ENCODE peak calls at places on chromosomes 6 and 20, in eight cellular contexts. One of them, this sample, is unnamed.

GRCh38 chr6:3722211-3722621 is 29.3 kb downstream of the PXDC1 start:
- DNase-seq in fibroblast of the conjunctiva: no peak
- DNase-seq in naive thymus-derived CD4-positive, alpha-beta T cell: no peak
- DNase-seq in T-cell: no peak
- DNase-seq in A673: no peak
- DNase-seq in B cell: no peak
- DNase-seq in endothelial cell: no peak
- DNase-seq in NCI-H1417: no peak
- DNase-seq in this sample: no peak

GRCh38 chr6:167142433-167142761 is 15.4 kb downstream of the GPR31 start:
- DNase-seq in endothelial cell: no peak
- DNase-seq in T-cell: no peak
- DNase-seq in B cell: no peak
- DNase-seq in naive thymus-derived CD4-positive, alpha-beta T cell: no peak
- DNase-seq in A673: no peak
- DNase-seq in NCI-H1417: no peak
- DNase-seq in fibroblast of the conjunctiva: no peak
- DNase-seq in this sample: no peak

GRCh38 chr6:32576261-32576660 is 13.4 kb downstream of the HLA-DRB1 start:
- DNase-seq in fibroblast of the conjunctiva: no peak
- DNase-seq in B cell: no peak
- DNase-seq in endothelial cell: no peak
- DNase-seq in A673: no peak
- DNase-seq in NCI-H1417: no peak
- DNase-seq in naive thymus-derived CD4-positive, alpha-beta T cell: no peak
- DNase-seq in T-cell: no peak
- DNase-seq in this sample: no peak

GRCh38 chr6:83592770-83593394 is 80.5 kb downstream of the PRSS35 start:
- DNase-seq in T-cell: no peak
- DNase-seq in fibroblast of the conjunctiva: no peak
- DNase-seq in A673: peak; percentile 60
- DNase-seq in B cell: no peak
- DNase-seq in endothelial cell: peak; percentile 14
- DNase-seq in naive thymus-derived CD4-positive, alpha-beta T cell: no peak
- DNase-seq in NCI-H1417: peak; percentile 5
- DNase-seq in this sample: peak; percentile 17

GRCh38 chr20:56003111-56003800 is 2.1 kb downstream of the CBLN4 start:
- DNase-seq in B cell: no peak
- DNase-seq in T-cell: no peak
- DNase-seq in endothelial cell: no peak
- DNase-seq in NCI-H1417: no peak
- DNase-seq in naive thymus-derived CD4-positive, alpha-beta T cell: no peak
- DNase-seq in A673: no peak
- DNase-seq in fibroblast of the conjunctiva: no peak
- DNase-seq in this sample: no peak

GRCh38 chr6:168122011-168122410 is 43.0 kb upstream of the FRMD1 start:
- DNase-seq in naive thymus-derived CD4-positive, alpha-beta T cell: no peak
- DNase-seq in B cell: no peak
- DNase-seq in A673: no peak
- DNase-seq in NCI-H1417: no peak
- DNase-seq in endothelial cell: no peak
- DNase-seq in T-cell: no peak
- DNase-seq in fibroblast of the conjunctiva: no peak
- DNase-seq in this sample: no peak

GRCh38 chr20:1274485-1275313 is 8.6 kb downstream of the SNPH start:
- DNase-seq in A673: peak; percentile 14
- DNase-seq in naive thymus-derived CD4-positive, alpha-beta T cell: no peak
- DNase-seq in endothelial cell: no peak
- DNase-seq in B cell: no peak
- DNase-seq in fibroblast of the conjunctiva: no peak
- DNase-seq in NCI-H1417: peak; percentile 83
- DNase-seq in T-cell: no peak
- DNase-seq in this sample: no peak

GRCh38 chr20:46621492-46621891 is 29.8 kb downstream of the SLC13A3 start:
- DNase-seq in fibroblast of the conjunctiva: peak; percentile 23
- DNase-seq in A673: peak; percentile 4
- DNase-seq in NCI-H1417: no peak
- DNase-seq in endothelial cell: no peak
- DNase-seq in naive thymus-derived CD4-positive, alpha-beta T cell: no peak
- DNase-seq in B cell: no peak
- DNase-seq in T-cell: no peak
- DNase-seq in this sample: no peak

GRCh38 chr6:63742060-63742459 is 106.5 kb downstream of the PHF3 start:
- DNase-seq in A673: no peak
- DNase-seq in T-cell: no peak
- DNase-seq in NCI-H1417: no peak
- DNase-seq in naive thymus-derived CD4-positive, alpha-beta T cell: no peak
- DNase-seq in fibroblast of the conjunctiva: no peak
- DNase-seq in endothelial cell: no peak
- DNase-seq in B cell: no peak
- DNase-seq in this sample: no peak

GRCh38 chr6:132482595-132482994 is 30.3 kb downstream of the STX7 start:
- DNase-seq in NCI-H1417: no peak
- DNase-seq in endothelial cell: no peak
- DNase-seq in fibroblast of the conjunctiva: no peak
- DNase-seq in A673: no peak
- DNase-seq in naive thymus-derived CD4-positive, alpha-beta T cell: no peak
- DNase-seq in B cell: no peak
- DNase-seq in T-cell: no peak
- DNase-seq in this sample: no peak

GRCh38 chr6:130215526-130215925 is 7.2 kb downstream of the SAMD3 start:
- DNase-seq in A673: no peak
- DNase-seq in T-cell: peak; percentile 47
- DNase-seq in NCI-H1417: no peak
- DNase-seq in B cell: no peak
- DNase-seq in endothelial cell: no peak
- DNase-seq in fibroblast of the conjunctiva: no peak
- DNase-seq in naive thymus-derived CD4-positive, alpha-beta T cell: no peak
- DNase-seq in this sample: no peak

GRCh38 chr20:42649716-42650115 is 540.0 kb downstream of the PTPRT start:
- DNase-seq in T-cell: no peak
- DNase-seq in NCI-H1417: no peak
- DNase-seq in endothelial cell: no peak
- DNase-seq in naive thymus-derived CD4-positive, alpha-beta T cell: no peak
- DNase-seq in fibroblast of the conjunctiva: no peak
- DNase-seq in B cell: no peak
- DNase-seq in A673: no peak
- DNase-seq in this sample: no peak

GRCh38 chr6:55866110-55866509 is 9.3 kb downstream of the BMP5 start:
- DNase-seq in B cell: no peak
- DNase-seq in endothelial cell: no peak
- DNase-seq in NCI-H1417: no peak
- DNase-seq in fibroblast of the conjunctiva: no peak
- DNase-seq in T-cell: no peak
- DNase-seq in A673: no peak
- DNase-seq in naive thymus-derived CD4-positive, alpha-beta T cell: no peak
- DNase-seq in this sample: no peak

GRCh38 chr20:37393863-37394542 is 48.1 kb downstream of the SRC start:
- DNase-seq in T-cell: no peak
- DNase-seq in A673: no peak
- DNase-seq in endothelial cell: no peak
- DNase-seq in fibroblast of the conjunctiva: no peak
- DNase-seq in naive thymus-derived CD4-positive, alpha-beta T cell: no peak
- DNase-seq in NCI-H1417: no peak
- DNase-seq in B cell: peak; percentile 29
- DNase-seq in this sample: no peak

GRCh38 chr6:125810435-125810834 is 19.7 kb downstream of the NCOA7 start:
- DNase-seq in A673: peak; percentile 62
- DNase-seq in fibroblast of the conjunctiva: no peak
- DNase-seq in endothelial cell: no peak
- DNase-seq in naive thymus-derived CD4-positive, alpha-beta T cell: no peak
- DNase-seq in NCI-H1417: peak; percentile 87
- DNase-seq in B cell: no peak
- DNase-seq in T-cell: no peak
- DNase-seq in this sample: no peak

GRCh38 chr6:150140236-150140969 is 2.4 kb upstream of the PPP1R14C start:
- DNase-seq in A673: no peak
- DNase-seq in naive thymus-derived CD4-positive, alpha-beta T cell: no peak
- DNase-seq in fibroblast of the conjunctiva: no peak
- DNase-seq in B cell: no peak
- DNase-seq in NCI-H1417: no peak
- DNase-seq in endothelial cell: no peak
- DNase-seq in T-cell: no peak
- DNase-seq in this sample: no peak

GRCh38 chr6:28225056-28225834 is at the start of gene ZSCAN9:
- DNase-seq in naive thymus-derived CD4-positive, alpha-beta T cell: peak; percentile 20
- DNase-seq in endothelial cell: peak; percentile 84
- DNase-seq in B cell: peak; percentile 75
- DNase-seq in NCI-H1417: peak; percentile 92
- DNase-seq in A673: peak; percentile 75
- DNase-seq in fibroblast of the conjunctiva: peak; percentile 71
- DNase-seq in T-cell: peak; percentile 23
- DNase-seq in this sample: peak; percentile 59

GRCh38 chr6:92011681-92012245 is 1407.6 kb downstream of the EPHA7 start:
- DNase-seq in NCI-H1417: no peak
- DNase-seq in fibroblast of the conjunctiva: no peak
- DNase-seq in naive thymus-derived CD4-positive, alpha-beta T cell: no peak
- DNase-seq in endothelial cell: no peak
- DNase-seq in A673: no peak
- DNase-seq in B cell: no peak
- DNase-seq in T-cell: no peak
- DNase-seq in this sample: no peak

GRCh38 chr6:6738108-6738507 is 149.6 kb downstream of the LY86 start:
- DNase-seq in fibroblast of the conjunctiva: no peak
- DNase-seq in A673: no peak
- DNase-seq in endothelial cell: no peak
- DNase-seq in NCI-H1417: no peak
- DNase-seq in B cell: no peak
- DNase-seq in T-cell: no peak
- DNase-seq in naive thymus-derived CD4-positive, alpha-beta T cell: no peak
- DNase-seq in this sample: no peak

GRCh38 chr6:132161283-132161682 is 210.1 kb upstream of the CCN2 start:
- DNase-seq in fibroblast of the conjunctiva: peak; percentile 41
- DNase-seq in naive thymus-derived CD4-positive, alpha-beta T cell: no peak
- DNase-seq in B cell: no peak
- DNase-seq in A673: peak; percentile 64
- DNase-seq in NCI-H1417: peak; percentile 53
- DNase-seq in endothelial cell: peak; percentile 20
- DNase-seq in T-cell: no peak
- DNase-seq in this sample: peak; percentile 23

GRCh38 chr6:14415452-14415851 is 297.9 kb downstream of the CD83 start:
- DNase-seq in fibroblast of the conjunctiva: no peak
- DNase-seq in naive thymus-derived CD4-positive, alpha-beta T cell: no peak
- DNase-seq in endothelial cell: no peak
- DNase-seq in NCI-H1417: no peak
- DNase-seq in T-cell: no peak
- DNase-seq in A673: no peak
- DNase-seq in B cell: no peak
- DNase-seq in this sample: no peak

GRCh38 chr6:106527979-106528378 is 101.3 kb downstream of the RTN4IP1 start:
- DNase-seq in endothelial cell: no peak
- DNase-seq in T-cell: no peak
- DNase-seq in naive thymus-derived CD4-positive, alpha-beta T cell: no peak
- DNase-seq in B cell: no peak
- DNase-seq in A673: no peak
- DNase-seq in NCI-H1417: no peak
- DNase-seq in fibroblast of the conjunctiva: peak; percentile 91
- DNase-seq in this sample: peak; percentile 74

GRCh38 chr6:167968091-167968490 is 29.4 kb upstream of the KIF25 start:
- DNase-seq in B cell: no peak
- DNase-seq in NCI-H1417: peak; percentile 33
- DNase-seq in endothelial cell: peak; percentile 70
- DNase-seq in fibroblast of the conjunctiva: no peak
- DNase-seq in T-cell: no peak
- DNase-seq in naive thymus-derived CD4-positive, alpha-beta T cell: no peak
- DNase-seq in A673: peak; percentile 53
- DNase-seq in this sample: peak; percentile 8

GRCh38 chr20:22403860-22404608 is 180.3 kb downstream of the FOXA2 start:
- DNase-seq in NCI-H1417: peak; percentile 91
- DNase-seq in naive thymus-derived CD4-positive, alpha-beta T cell: no peak
- DNase-seq in T-cell: no peak
- DNase-seq in A673: no peak
- DNase-seq in endothelial cell: no peak
- DNase-seq in B cell: no peak
- DNase-seq in fibroblast of the conjunctiva: no peak
- DNase-seq in this sample: no peak

GRCh38 chr6:5231289-5231688 is 29.5 kb downstream of the LYRM4 start:
- DNase-seq in naive thymus-derived CD4-positive, alpha-beta T cell: no peak
- DNase-seq in A673: no peak
- DNase-seq in B cell: no peak
- DNase-seq in NCI-H1417: no peak
- DNase-seq in T-cell: no peak
- DNase-seq in fibroblast of the conjunctiva: no peak
- DNase-seq in endothelial cell: no peak
- DNase-seq in this sample: no peak

GRCh38 chr6:145904878-145905277 is 59.3 kb downstream of the SHPRH start:
- DNase-seq in B cell: no peak
- DNase-seq in A673: no peak
- DNase-seq in endothelial cell: no peak
- DNase-seq in naive thymus-derived CD4-positive, alpha-beta T cell: no peak
- DNase-seq in fibroblast of the conjunctiva: no peak
- DNase-seq in NCI-H1417: no peak
- DNase-seq in T-cell: no peak
- DNase-seq in this sample: no peak